ENCODE peak calls at places on chromosomes 6 and 20, in six cellular contexts. B is endothelial cell of umbilical vein, L is PC-3, P is fibroblast of lung, A is GM23248, K is MM.1S. F is an unnamed sample.

GRCh38 chr6:132391391-132392291 is 9.6 kb downstream of the MOXD1 start:
- DNase-seq in B (no peak), L (peak; percentile 26), P (peak; percentile 97), A (peak; percentile 95), K (no peak), F (peak; percentile 81)

GRCh38 chr20:24472426-24472825 is 3.0 kb downstream of the SYNDIG1 start:
- DNase-seq in B (no peak), L (no peak), P (no peak), A (no peak), K (peak; percentile 42), F (no peak)

GRCh38 chr6:36443951-36444428 is 1.2 kb downstream of the KCTD20 start:
- DNase-seq in B (peak; percentile 36), L (peak; percentile 57), P (peak; percentile 15), A (peak; percentile 46), K (peak; percentile 39), F (peak; percentile 44)

GRCh38 chr6:114355300-114355699 is 12.5 kb upstream of the HS3ST5 start:
- DNase-seq in B (no peak), L (no peak), P (no peak), A (no peak), K (no peak), F (no peak)

GRCh38 chr6:158560787-158561246 is 926 bp downstream of the TMEM181 start:
- DNase-seq in B (peak; percentile 25), L (peak; percentile 12), P (peak; percentile 19), A (peak; percentile 76), K (no peak), F (no peak)

GRCh38 chr6:104483225-104483834 is 376.4 kb downstream of the HACE1 start:
- DNase-seq in B (no peak), L (peak; percentile 44), P (peak; percentile 0), A (peak; percentile 24), K (no peak), F (no peak)

GRCh38 chr6:166253277-166254229 is 54.6 kb downstream of the PRR18 start:
- DNase-seq in B (no peak), L (no peak), P (no peak), A (peak; percentile 17), K (no peak), F (no peak)

GRCh38 chr20:48467622-48468021 is 360.2 kb downstream of the PREX1 start:
- DNase-seq in B (no peak), L (no peak), P (no peak), A (no peak), K (peak; percentile 25), F (no peak)

GRCh38 chr6:124867126-124867525 is 95.1 kb upstream of the RNF217 start:
- DNase-seq in B (no peak), L (no peak), P (no peak), A (no peak), K (no peak), F (no peak)

GRCh38 chr6:158785036-158785435 is 34.1 kb downstream of the EZR start:
- DNase-seq in B (no peak), L (no peak), P (no peak), A (no peak), K (no peak), F (no peak)

GRCh38 chr6:26311012-26311384 is 54.0 kb upstream of the BTN3A2 start:
- DNase-seq in B (peak; percentile 47), L (peak; percentile 59), P (peak; percentile 60), A (peak; percentile 64), K (peak; percentile 21), F (peak; percentile 62)

GRCh38 chr20:645318-646106 is 7.5 kb downstream of the SRXN1 start:
- DNase-seq in B (peak; percentile 80), L (peak; percentile 82), P (peak; percentile 60), A (peak; percentile 60), K (peak; percentile 73), F (peak; percentile 35)

GRCh38 chr6:163123098-163123497 is 291.4 kb upstream of the QKI start:
- DNase-seq in B (no peak), L (no peak), P (no peak), A (no peak), K (no peak), F (no peak)

GRCh38 chr6:157285422-157285779 is 37.9 kb downstream of the TMEM242 start:
- DNase-seq in B (no peak), L (no peak), P (no peak), A (no peak), K (no peak), F (no peak)

GRCh38 chr6:95280690-95281273 is 296.6 kb upstream of the MANEA start:
- DNase-seq in B (no peak), L (peak; percentile 7), P (peak; percentile 47), A (peak; percentile 59), K (no peak), F (no peak)

GRCh38 chr6:121297699-121298098 is 36.6 kb downstream of the TBC1D32 start:
- DNase-seq in B (no peak), L (no peak), P (peak; percentile 66), A (peak; percentile 13), K (no peak), F (no peak)

GRCh38 chr20:33859157-33859695 is 48.1 kb downstream of the CHMP4B start:
- DNase-seq in B (peak; percentile 81), L (no peak), P (no peak), A (no peak), K (peak; percentile 95), F (no peak)

GRCh38 chr20:63359937-63360849 is 956 bp downstream of the CHRNA4 start:
- DNase-seq in B (no peak), L (no peak), P (no peak), A (no peak), K (no peak), F (no peak)

DNA sequence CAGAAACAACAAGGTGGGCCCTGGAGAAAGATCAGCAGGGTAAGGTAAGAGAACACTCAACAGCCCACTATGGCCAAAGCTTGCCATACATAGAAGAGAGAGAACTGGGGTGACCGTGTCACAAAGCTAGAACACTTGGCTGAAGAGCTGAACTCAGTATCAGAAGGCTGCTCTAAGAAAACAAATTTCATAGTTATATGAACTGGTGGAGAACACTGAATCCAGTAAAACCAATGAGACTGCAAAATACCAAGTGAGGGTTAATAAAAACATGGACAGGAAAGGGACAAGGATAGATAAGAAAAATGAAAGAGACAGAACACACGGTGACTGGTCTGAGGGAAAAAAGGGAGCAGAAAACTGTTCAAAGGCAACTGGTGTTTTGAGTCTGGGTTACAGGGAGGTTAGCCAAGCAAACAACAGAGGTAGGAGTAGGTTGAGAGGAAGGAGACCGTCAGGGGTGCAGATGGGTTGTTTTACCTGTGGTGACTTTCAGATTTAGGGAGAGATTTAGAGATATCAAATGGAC is 56.5 kb downstream of the GMDS start:
- DNase-seq in B (peak; percentile 72), L (no peak), P (no peak), A (no peak), K (no peak), F (no peak)
- TF ChIP-seq EZH2 in B (no peak), L (no peak), P (no peak), A (no peak), K (no peak), F (no peak)

GRCh38 chr6:43784049-43784855 is 14.2 kb downstream of the VEGFA start:
- DNase-seq in B (no peak), L (no peak), P (no peak), A (no peak), K (no peak), F (no peak)
- H2AFZ ChIP-seq in B (no peak overlapping the region), L (no peak overlapping the region), P (no peak overlapping the region), A (no peak overlapping the region), K (no peak overlapping the region), F (no peak overlapping the region)

DNA sequence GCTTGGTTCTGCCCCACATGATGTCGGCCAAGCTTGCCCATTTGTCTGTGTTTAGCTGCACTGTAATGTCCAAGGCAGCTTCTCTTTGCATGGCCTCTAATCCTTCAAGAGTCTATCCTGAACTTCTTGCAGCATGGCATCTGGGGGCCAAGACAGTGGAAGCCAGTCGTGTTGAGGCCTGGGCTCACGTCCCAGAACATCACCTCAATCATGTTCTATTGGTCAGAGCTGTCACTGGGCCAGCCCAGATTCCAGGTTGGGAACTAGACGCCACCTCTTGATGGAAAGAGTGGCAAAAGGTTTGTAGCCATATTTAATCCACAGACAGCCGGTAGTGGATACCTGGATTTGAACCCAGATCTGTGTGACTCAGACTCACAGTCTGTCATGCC is 25.3 kb downstream of the PPARD start:
- DNase-seq in B (no peak), L (no peak), P (no peak), A (no peak), K (no peak), F (no peak)
- H3K9ac ChIP-seq in B (no peak overlapping the region), L (no peak overlapping the region), P (no peak overlapping the region), A (peak overlapping the region; percentile 84), K (no peak overlapping the region), F (no peak overlapping the region)

DNA sequence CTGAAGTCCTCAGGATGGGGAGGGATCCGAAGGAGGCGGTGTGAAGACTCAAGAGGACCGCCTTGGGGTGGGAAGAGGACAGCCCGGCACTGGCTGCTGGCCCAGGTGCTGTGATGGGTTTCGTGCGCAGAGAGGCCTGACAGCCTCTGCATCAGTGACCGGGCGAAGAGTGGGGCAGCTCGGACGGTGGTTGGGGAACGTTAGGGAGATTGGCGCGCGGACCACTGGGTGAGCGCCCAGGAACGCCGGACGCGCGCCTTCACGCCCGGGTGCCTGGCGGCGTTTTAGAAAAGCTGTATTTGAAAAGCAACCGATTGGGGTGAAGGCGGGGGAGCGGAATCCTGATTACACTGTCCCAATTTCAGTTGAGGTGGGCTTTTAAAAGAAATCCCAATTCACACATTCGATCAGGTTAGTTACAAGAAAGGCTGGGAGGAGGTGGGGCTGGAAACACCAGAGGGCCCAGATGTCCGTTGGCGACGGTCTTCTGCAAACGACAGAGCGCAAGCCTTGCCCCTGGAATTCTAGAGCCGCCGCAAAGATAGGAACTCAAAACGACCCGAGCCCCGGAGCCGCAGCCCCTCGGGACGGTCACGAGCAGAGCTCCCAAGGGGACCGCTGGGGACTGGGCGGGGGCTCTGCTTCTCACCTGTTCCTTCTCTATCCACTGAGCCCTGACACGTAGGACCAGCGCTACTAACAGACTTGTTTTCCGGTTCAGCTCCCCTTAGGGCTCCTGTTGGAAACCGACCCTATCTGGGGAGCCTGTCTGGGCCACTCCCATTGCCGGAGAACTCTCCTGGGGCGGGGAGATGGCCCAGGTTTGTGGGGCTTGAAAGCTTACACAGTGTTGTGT is 8.5 kb upstream of the TRIM40 start:
- DNase-seq in B (no peak), L (no peak), P (no peak), A (peak; percentile 26), K (no peak), F (no peak)
- TF ChIP-seq EZH2 in B (peak; percentile 38), L (no peak), P (no peak), A (no peak), K (no peak), F (no peak)

GRCh38 chr6:3345836-3346235 is 87.1 kb downstream of the PSMG4 start:
- DNase-seq in B (no peak), L (no peak), P (no peak), A (no peak), K (peak; percentile 54), F (no peak)
- H2AFZ ChIP-seq in B (no peak overlapping the region), L (no peak overlapping the region), P (no peak overlapping the region), A (no peak overlapping the region), K (peak overlapping the region; percentile 43), F (no peak overlapping the region)

GRCh38 chr6:110944681-110945151 is 13.8 kb upstream of the GTF3C6 start:
- DNase-seq in B (peak; percentile 39), L (peak; percentile 89), P (peak; percentile 79), A (peak; percentile 97), K (no peak), F (peak; percentile 96)
- H3K9ac ChIP-seq in B (no peak overlapping the region), L (peak overlapping the region; percentile 36), P (no peak overlapping the region), A (peak overlapping the region; percentile 56), K (no peak overlapping the region), F (peak overlapping the region; percentile 50)

GRCh38 chr6:68826501-68826900 is 191.4 kb downstream of the ADGRB3 start:
- DNase-seq in B (no peak), L (no peak), P (peak; percentile 15), A (no peak), K (no peak), F (no peak)
- TF ChIP-seq EZH2 in B (no peak), L (no peak), P (no peak), A (no peak), K (no peak), F (no peak)

F was measured in mammary epithelial cell.